ENCODE peak calls at places on chromosomes 7 and 10, in four cellular contexts. K is coronary artery, X is GM04504, L is NCI-H774. A is an unnamed sample.

GRCh38 chr10:52390388-52390787 is 76.3 kb downstream of the DKK1 start:
- DNase-seq in L (no peak), K (no peak), X (no peak), A (no peak)

GRCh38 chr7:130943336-130943901 is 209.4 kb upstream of the KLF14 start:
- DNase-seq in X (no peak), K (no peak), L (peak), A (no peak)

GRCh38 chr7:30453016-30453415 is 25.6 kb downstream of the NOD1 start:
- DNase-seq in X (no peak), L (no peak), K (no peak), A (no peak)

GRCh38 chr7:151075662-151075971 is 5.0 kb downstream of the FASTK start:
- DNase-seq in L (no peak), X (no peak), K (no peak), A (no peak)

GRCh38 chr10:130301026-130301892 is 165.1 kb downstream of the GLRX3 start:
- DNase-seq in L (peak), X (no peak), K (no peak), A (peak)

GRCh38 chr7:106151459-106152312 is 39.6 kb upstream of the SYPL1 start:
- DNase-seq in L (no peak), X (no peak), K (no peak), A (no peak)

GRCh38 chr10:76122056-76122455 is 690.6 kb downstream of the LRMDA start:
- DNase-seq in L (no peak), K (no peak), X (no peak), A (no peak)

GRCh38 chr10:92395271-92395670 is 104.3 kb downstream of the MARCHF5 start:
- DNase-seq in K (no peak), L (no peak), X (no peak), A (no peak)

GRCh38 chr7:150895809-150896208 is 43.5 kb downstream of the AOC1 start:
- DNase-seq in L (no peak), X (no peak), K (no peak), A (no peak)

GRCh38 chr7:138875794-138876193 is 77.8 kb upstream of the ATP6V0A4 start:
- DNase-seq in K (no peak), L (no peak), X (peak), A (no peak)

GRCh38 chr7:126930166-126930565 is 322.6 kb downstream of the GRM8 start:
- DNase-seq in K (no peak), L (no peak), X (no peak), A (no peak)

GRCh38 chr10:1120761-1121160 is 64.6 kb downstream of the WDR37 start:
- DNase-seq in L (no peak), X (no peak), K (peak), A (no peak)

GRCh38 chr7:79982151-79982770 is 152.4 kb upstream of the GNAI1 start:
- DNase-seq in K (no peak), X (no peak), L (no peak), A (no peak)

GRCh38 chr10:50604049-50604640 is 19.6 kb downstream of the SGMS1 start:
- DNase-seq in L (peak), K (no peak), X (no peak), A (no peak)

GRCh38 chr10:83848696-83849095 is 290.6 kb upstream of the GHITM start:
- DNase-seq in X (no peak), K (no peak), L (no peak), A (no peak)

GRCh38 chr10:8159628-8160165 is 105.2 kb downstream of the GATA3 start:
- DNase-seq in X (no peak), L (no peak), K (no peak), A (no peak)

GRCh38 chr7:127189885-127190284 is 62.9 kb downstream of the GRM8 start:
- DNase-seq in X (no peak), L (peak), K (no peak), A (no peak)

GRCh38 chr7:151889406-151890354 is 12.8 kb upstream of the PRKAG2 start:
- DNase-seq in K (peak), L (no peak), X (no peak), A (no peak)

GRCh38 chr10:102150970-102151773 is 1.0 kb upstream of the NOLC1 start:
- DNase-seq in L (no peak), K (no peak), X (peak), A (no peak)

GRCh38 chr10:71090801-71091200 is 121.6 kb upstream of the UNC5B start:
- DNase-seq in K (peak), X (no peak), L (no peak), A (no peak)

GRCh38 chr7:133742709-133743538 is 384.2 kb upstream of the LRGUK start:
- DNase-seq in X (no peak), L (no peak), K (no peak), A (no peak)

GRCh38 chr10:33376976-33377657 is 42.6 kb upstream of the NRP1 start:
- DNase-seq in L (no peak), K (no peak), X (peak), A (no peak)

GRCh38 chr7:157412021-157412443 is 75.2 kb downstream of the DNAJB6 start:
- DNase-seq in L (no peak), K (no peak), X (no peak), A (no peak)

A was measured in effector CD8-positive, alpha-beta T cell.